ENCODE peak calls at places on chromosomes 12 and 14, in four cellular contexts. One of them, this sample, is unnamed.

GRCh38 chr12:52581066-52581465 is 7.4 kb upstream of the KRT74 start:
- DNase-seq in amniotic stem cell: no peak
- DNase-seq in posterior vena cava: no peak
- DNase-seq in stimulated activated CD4-positive, alpha-beta T cell treated with anti-CD3 and anti-CD28 coated beads, Interleukin-1b, Interleukin-23, amount 100 ng/mL, for 1 hour: no peak
- DNase-seq in this sample: no peak

GRCh38 chr14:67241416-67242362 is at the start of gene PALS1:
- DNase-seq in amniotic stem cell: peak
- DNase-seq in posterior vena cava: peak
- DNase-seq in stimulated activated CD4-positive, alpha-beta T cell treated with anti-CD3 and anti-CD28 coated beads, Interleukin-1b, Interleukin-23, amount 100 ng/mL, for 1 hour: no peak
- DNase-seq in this sample: no peak

GRCh38 chr14:83779266-83779665 is 1750.7 kb upstream of the FLRT2 start:
- DNase-seq in amniotic stem cell: peak
- DNase-seq in posterior vena cava: no peak
- DNase-seq in stimulated activated CD4-positive, alpha-beta T cell treated with anti-CD3 and anti-CD28 coated beads, Interleukin-1b, Interleukin-23, amount 100 ng/mL, for 1 hour: no peak
- DNase-seq in this sample: no peak

GRCh38 chr14:38412654-38413053 is 156.8 kb upstream of the CLEC14A start:
- DNase-seq in amniotic stem cell: no peak
- DNase-seq in posterior vena cava: no peak
- DNase-seq in stimulated activated CD4-positive, alpha-beta T cell treated with anti-CD3 and anti-CD28 coated beads, Interleukin-1b, Interleukin-23, amount 100 ng/mL, for 1 hour: no peak
- DNase-seq in this sample: no peak

GRCh38 chr12:92044435-92044834 is 101.2 kb downstream of the BTG1 start:
- DNase-seq in amniotic stem cell: no peak
- DNase-seq in posterior vena cava: no peak
- DNase-seq in stimulated activated CD4-positive, alpha-beta T cell treated with anti-CD3 and anti-CD28 coated beads, Interleukin-1b, Interleukin-23, amount 100 ng/mL, for 1 hour: no peak
- DNase-seq in this sample: no peak

GRCh38 chr12:111174283-111175108 is 194.4 kb downstream of the PHETA1 start:
- DNase-seq in amniotic stem cell: no peak
- DNase-seq in posterior vena cava: no peak
- DNase-seq in stimulated activated CD4-positive, alpha-beta T cell treated with anti-CD3 and anti-CD28 coated beads, Interleukin-1b, Interleukin-23, amount 100 ng/mL, for 1 hour: no peak
- DNase-seq in this sample: no peak

GRCh38 chr14:63663428-63664142 is 21.9 kb upstream of the WDR89 start:
- DNase-seq in amniotic stem cell: no peak
- DNase-seq in posterior vena cava: no peak
- DNase-seq in stimulated activated CD4-positive, alpha-beta T cell treated with anti-CD3 and anti-CD28 coated beads, Interleukin-1b, Interleukin-23, amount 100 ng/mL, for 1 hour: no peak
- DNase-seq in this sample: no peak

GRCh38 chr12:28051516-28052456 is 79.3 kb upstream of the PTHLH start:
- DNase-seq in amniotic stem cell: no peak
- DNase-seq in posterior vena cava: no peak
- DNase-seq in stimulated activated CD4-positive, alpha-beta T cell treated with anti-CD3 and anti-CD28 coated beads, Interleukin-1b, Interleukin-23, amount 100 ng/mL, for 1 hour: no peak
- DNase-seq in this sample: no peak

GRCh38 chr14:51396222-51396815 is 156.3 kb downstream of the TMX1 start:
- DNase-seq in amniotic stem cell: peak
- DNase-seq in posterior vena cava: no peak
- DNase-seq in stimulated activated CD4-positive, alpha-beta T cell treated with anti-CD3 and anti-CD28 coated beads, Interleukin-1b, Interleukin-23, amount 100 ng/mL, for 1 hour: no peak
- DNase-seq in this sample: no peak

GRCh38 chr14:104721704-104722431 is 2.2 kb upstream of the ADSS1 start:
- DNase-seq in amniotic stem cell: no peak
- DNase-seq in posterior vena cava: no peak
- DNase-seq in stimulated activated CD4-positive, alpha-beta T cell treated with anti-CD3 and anti-CD28 coated beads, Interleukin-1b, Interleukin-23, amount 100 ng/mL, for 1 hour: no peak
- DNase-seq in this sample: no peak

GRCh38 chr14:75476274-75476995 is 45.8 kb upstream of the BATF start:
- DNase-seq in amniotic stem cell: no peak
- DNase-seq in posterior vena cava: no peak
- DNase-seq in stimulated activated CD4-positive, alpha-beta T cell treated with anti-CD3 and anti-CD28 coated beads, Interleukin-1b, Interleukin-23, amount 100 ng/mL, for 1 hour: no peak
- DNase-seq in this sample: no peak

GRCh38 chr12:3106564-3106963 is 29.4 kb downstream of the TSPAN9 start:
- DNase-seq in amniotic stem cell: no peak
- DNase-seq in posterior vena cava: no peak
- DNase-seq in stimulated activated CD4-positive, alpha-beta T cell treated with anti-CD3 and anti-CD28 coated beads, Interleukin-1b, Interleukin-23, amount 100 ng/mL, for 1 hour: no peak
- DNase-seq in this sample: no peak

GRCh38 chr14:102829106-102829505 is 51.9 kb downstream of the TRAF3 start:
- DNase-seq in amniotic stem cell: no peak
- DNase-seq in posterior vena cava: no peak
- DNase-seq in stimulated activated CD4-positive, alpha-beta T cell treated with anti-CD3 and anti-CD28 coated beads, Interleukin-1b, Interleukin-23, amount 100 ng/mL, for 1 hour: no peak
- DNase-seq in this sample: no peak

This sample was measured in nephron progenitor cell.